ENCODE peak calls at places on chromosome 2, in ten cellular contexts. P is fibroblast of villous mesenchyme, G is fibroblast of lung, W is endothelial cell, J is AG04449, T is Panc1, D is GM23338, U is hepatocyte, E is heart left ventricle, X is OCI-LY7. C is an unnamed sample.

GRCh38 chr2:179596018-179596417 is 265.4 kb downstream of the ZNF385B start:
- DNase-seq in P (peak; percentile 16), G (peak; percentile 85), W (no peak), J (peak; percentile 40), T (no peak), D (no peak), U (no peak), E (no peak), X (no peak), C (no peak)

GRCh38 chr2:230564805-230565779 is 147.6 kb upstream of the CAB39 start:
- DNase-seq in P (no peak), G (peak; percentile 69), W (no peak), J (peak; percentile 5), T (no peak), D (no peak), U (no peak), E (no peak), X (peak; percentile 73), C (peak; percentile 22)

GRCh38 chr2:231189571-231190495 is 8.6 kb upstream of the ARMC9 start:
- DNase-seq in P (peak; percentile 72), G (peak; percentile 77), W (no peak), J (no peak), T (no peak), D (peak; percentile 57), U (no peak), E (peak; percentile 68), X (no peak), C (no peak)

GRCh38 chr2:224436634-224437033 is 34.7 kb upstream of the FAM124B start:
- DNase-seq in P (no peak), G (no peak), W (no peak), J (no peak), T (no peak), D (no peak), U (no peak), E (no peak), X (no peak), C (no peak)

GRCh38 chr2:174931724-174932123 is 73.5 kb downstream of the CHN1 start:
- DNase-seq in P (no peak), G (peak; percentile 52), W (no peak), J (no peak), T (no peak), D (peak; percentile 40), U (no peak), E (no peak), X (no peak), C (no peak)

GRCh38 chr2:239669181-239669898 is 268.5 kb upstream of the HDAC4 start:
- DNase-seq in P (no peak), G (no peak), W (no peak), J (no peak), T (no peak), D (peak; percentile 16), U (no peak), E (no peak), X (no peak), C (no peak)

GRCh38 chr2:58739033-58739432 is 497.9 kb upstream of the FANCL start:
- DNase-seq in P (no peak), G (no peak), W (no peak), J (no peak), T (no peak), D (no peak), U (no peak), E (no peak), X (no peak), C (no peak)

GRCh38 chr2:242030858-242031257 is 161.3 kb downstream of the RTP5 start:
- DNase-seq in P (no peak), G (no peak), W (no peak), J (no peak), T (no peak), D (no peak), U (no peak), E (no peak), X (no peak), C (no peak)

GRCh38 chr2:148978026-148978685 is 60.3 kb upstream of the LYPD6B start:
- DNase-seq in P (no peak), G (no peak), W (no peak), J (no peak), T (no peak), D (peak; percentile 55), U (no peak), E (no peak), X (peak; percentile 15), C (no peak)

GRCh38 chr2:126436411-126436810 is 219.5 kb upstream of the GYPC start:
- DNase-seq in P (no peak), G (no peak), W (no peak), J (no peak), T (no peak), D (no peak), U (no peak), E (no peak), X (no peak), C (no peak)

GRCh38 chr2:196160101-196160500 is 11.3 kb downstream of the STK17B start:
- DNase-seq in P (peak; percentile 94), G (peak; percentile 96), W (no peak), J (peak; percentile 75), T (no peak), D (peak; percentile 76), U (peak; percentile 36), E (no peak), X (peak; percentile 91), C (peak; percentile 61)

GRCh38 chr2:76870581-76870980 is 651.6 kb downstream of the LRRTM4 start:
- DNase-seq in P (peak; percentile 29), G (peak; percentile 39), W (no peak), J (no peak), T (no peak), D (no peak), U (no peak), E (no peak), X (no peak), C (no peak)

GRCh38 chr2:124171472-124172063 is 146.5 kb downstream of the CNTNAP5 start:
- DNase-seq in P (no peak), G (no peak), W (no peak), J (no peak), T (no peak), D (no peak), U (no peak), E (no peak), X (no peak), C (no peak)

GRCh38 chr2:69013837-69014796 is 1.1 kb downstream of the ANTXR1 start:
- DNase-seq in P (peak; percentile 62), G (peak; percentile 39), W (peak; percentile 6), J (no peak), T (no peak), D (peak; percentile 43), U (peak; percentile 39), E (no peak), X (no peak), C (no peak)
- TF ChIP-seq CTCF in P (peak; percentile 15), G (peak; percentile 7), W (no peak), J (no peak), T (no peak), D (no peak), U (no peak), E (no peak), X (no peak), C (no peak)

DNA sequence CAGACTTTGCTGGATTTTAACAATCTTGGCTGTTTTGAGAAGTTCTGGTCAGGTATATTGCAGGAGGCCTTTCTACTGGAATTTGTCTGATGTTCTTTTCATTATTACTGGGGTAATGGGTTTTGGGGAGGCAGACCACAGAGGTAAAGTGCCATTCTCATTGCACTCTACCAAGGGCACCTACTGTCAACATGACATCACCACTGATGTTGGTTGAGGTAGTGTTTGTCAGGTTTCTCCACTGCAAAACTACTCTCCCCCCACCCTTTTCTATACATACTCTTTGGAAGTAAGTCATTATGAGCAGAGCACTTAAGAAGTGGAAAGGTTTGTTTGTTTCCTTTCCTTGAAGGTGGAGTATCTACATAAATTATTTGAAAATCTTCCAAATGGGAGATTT is 27.0 kb downstream of the PRKD3 start:
- DNase-seq in P (no peak), G (no peak), W (no peak), J (no peak), T (no peak), D (no peak), U (no peak), E (no peak), X (no peak), C (no peak)
- TF ChIP-seq CTCF in P (no peak), G (no peak), W (no peak), J (no peak), T (no peak), D (no peak), U (no peak), E (no peak), X (no peak), C (no peak)

GRCh38 chr2:219881851-219882250 is 254.4 kb downstream of the SLC4A3 start:
- DNase-seq in P (no peak), G (no peak), W (no peak), J (no peak), T (no peak), D (no peak), U (no peak), E (no peak), X (no peak), C (no peak)

GRCh38 chr2:219887870-219888269 is 260.4 kb downstream of the SLC4A3 start:
- DNase-seq in P (no peak), G (no peak), W (no peak), J (no peak), T (no peak), D (no peak), U (no peak), E (no peak), X (no peak), C (no peak)

DNA sequence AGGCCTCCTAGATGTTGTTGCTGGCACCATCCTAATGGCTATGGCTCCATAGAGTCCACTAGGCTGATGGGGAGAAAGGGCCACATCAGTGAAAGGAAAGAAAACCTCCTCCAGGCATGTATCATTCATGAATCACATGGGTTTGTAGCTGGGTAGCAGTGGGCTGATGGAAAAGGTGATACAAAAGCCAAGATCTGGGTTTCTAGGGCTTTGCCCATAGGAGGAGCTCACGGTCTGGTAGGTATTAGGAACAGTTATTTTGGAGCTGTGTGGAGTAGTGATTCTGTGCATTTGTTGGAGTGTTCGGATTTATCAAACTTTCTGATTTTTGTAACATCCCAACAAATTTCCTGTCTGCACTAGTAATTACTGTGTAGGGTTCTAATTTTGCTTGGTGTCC is 259.2 kb downstream of the SLC4A3 start:
- DNase-seq in P (no peak), G (no peak), W (no peak), J (no peak), T (no peak), D (peak; percentile 50), U (no peak), E (no peak), X (no peak), C (no peak)
- TF ChIP-seq CTCF in P (no peak), G (peak; percentile 14), W (no peak), J (peak; percentile 24), T (no peak), D (peak; percentile 43), U (no peak), E (no peak), X (no peak), C (no peak)

DNA sequence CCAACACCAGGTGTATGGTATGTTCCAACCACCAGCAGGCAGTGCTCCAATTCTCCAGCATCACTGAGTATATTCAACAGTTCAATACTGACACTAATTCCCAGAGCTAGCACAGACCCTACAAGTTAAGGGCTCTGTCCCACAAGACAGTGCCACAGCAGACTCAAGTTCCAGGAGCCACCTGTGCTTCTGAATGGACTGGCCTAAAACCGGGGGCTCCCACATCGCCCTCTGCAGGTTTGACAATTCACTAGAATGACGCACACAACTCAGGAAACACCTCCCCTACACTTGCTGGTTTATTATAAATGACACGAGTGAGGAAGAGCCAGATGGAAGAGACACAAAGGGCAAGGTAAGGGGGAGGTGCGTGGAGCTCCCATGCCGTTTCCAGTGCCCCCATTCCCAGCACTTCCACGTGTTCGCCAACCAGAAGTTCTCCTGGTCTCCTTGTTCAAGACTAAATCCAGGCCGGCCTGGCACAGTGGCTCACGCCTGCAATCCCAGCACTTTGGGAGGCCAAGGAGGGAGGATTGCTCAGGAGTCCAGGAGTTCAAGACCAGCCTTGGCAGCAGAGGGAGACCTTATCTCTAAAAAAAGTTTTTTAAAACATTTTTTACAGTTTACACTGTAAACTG is 12.2 kb upstream of the ATP6V1B1 start:
- DNase-seq in P (no peak), G (no peak), W (peak; percentile 57), J (no peak), T (no peak), D (peak; percentile 82), U (peak; percentile 4), E (no peak), X (peak; percentile 28), C (no peak)
- TF ChIP-seq CTCF in P (peak; percentile 26), G (no peak), W (peak; percentile 18), J (no peak), T (peak; percentile 67), D (peak; percentile 65), U (peak; percentile 8), E (no peak), X (peak; percentile 59), C (no peak)

C was measured in Calu3.